ENCODE peak calls at places on chromosomes 4 and X, in nine cellular contexts. S is nephron progenitor cell, H is globus pallidus, D is skeletal muscle cell, U is RWPE1, I is MCF 10A, K is T-helper 9 cell, W is NT2/D1, J is NCI-H524. E is an unnamed sample.

GRCh38 chrX:150966742-150967141 is 16.4 kb upstream of the HMGB3 start:
- DNase-seq in S (no peak), H (no peak), D (no peak), U (no peak), I (no peak), K (no peak), W (no peak), J (no peak), E (no peak)

GRCh38 chr4:180641495-180641894 is 1601.7 kb upstream of the TENM3 start:
- DNase-seq in S (no peak), H (no peak), D (no peak), U (no peak), I (peak), K (no peak), W (no peak), J (no peak), E (no peak)

GRCh38 chr4:4667643-4668081 is 125.8 kb upstream of the STX18 start:
- DNase-seq in S (no peak), H (no peak), D (no peak), U (no peak), I (no peak), K (no peak), W (peak), J (no peak), E (no peak)

GRCh38 chr4:152454398-152455011 is 81.4 kb downstream of the FBXW7 start:
- DNase-seq in S (no peak), H (peak), D (no peak), U (peak), I (peak), K (no peak), W (no peak), J (peak), E (no peak)

GRCh38 chr4:106704253-106704870 is 331.8 kb downstream of the DKK2 start:
- DNase-seq in S (no peak), H (no peak), D (no peak), U (no peak), I (no peak), K (no peak), W (no peak), J (no peak), E (no peak)

GRCh38 chrX:53186363-53186762 is 38.6 kb downstream of the KDM5C start:
- DNase-seq in S (no peak), H (no peak), D (no peak), U (peak), I (peak), K (no peak), W (no peak), J (no peak), E (no peak)

GRCh38 chr4:11263208-11263607 is 165.5 kb downstream of the HS3ST1 start:
- DNase-seq in S (no peak), H (no peak), D (no peak), U (no peak), I (no peak), K (no peak), W (no peak), J (no peak), E (no peak)

GRCh38 chrX:18271309-18271708 is 50.6 kb upstream of the BEND2 start:
- DNase-seq in S (no peak), H (no peak), D (no peak), U (no peak), I (no peak), K (no peak), W (no peak), J (no peak), E (no peak)

GRCh38 chr4:109755656-109756055 is 25.8 kb upstream of the PLA2G12A start:
- DNase-seq in S (no peak), H (no peak), D (no peak), U (no peak), I (no peak), K (no peak), W (no peak), J (no peak), E (no peak)

GRCh38 chr4:81504685-81505598 is 33.2 kb upstream of the RASGEF1B start:
- DNase-seq in S (no peak), H (peak), D (no peak), U (no peak), I (no peak), K (peak), W (no peak), J (peak), E (no peak)

GRCh38 chr4:140152760-140153418 is 1.1 kb downstream of the MAML3 start:
- DNase-seq in S (peak), H (peak), D (no peak), U (no peak), I (peak), K (peak), W (no peak), J (peak), E (no peak)

E was measured in amniotic stem cell.